ENCODE peak calls at places on chromosome 16, in five cellular contexts. M is colonic mucosa, R is kidney, L is tibial artery, Z is testis. Y is an unnamed sample.
A peak's percentile ranks its signal among the peaks of the same experiment; 100 is the strongest.

GRCh38 chr16:77943770-77944169 is 78.6 kb upstream of the CLEC3A start:
- DNase-seq in M (no peak), R (no peak), L (no peak), Z (no peak), Y (no peak)

GRCh38 chr16:57502048-57502775 is 15.9 kb upstream of the DOK4 start:
- DNase-seq in M (no peak), R (peak; percentile 29), L (no peak), Z (no peak), Y (no peak)

GRCh38 chr16:9929313-9929712 is 252.9 kb downstream of the GRIN2A start:
- DNase-seq in M (no peak), R (no peak), L (no peak), Z (no peak), Y (no peak)

GRCh38 chr16:54655171-54655590 is 275.5 kb upstream of the IRX5 start:
- DNase-seq in M (no peak), R (no peak), L (peak; percentile 71), Z (no peak), Y (no peak)

GRCh38 chr16:11249233-11250061 is 6.6 kb downstream of the SOCS1 start:
- DNase-seq in M (no peak), R (peak; percentile 77), L (no peak), Z (peak; percentile 83), Y (no peak)

GRCh38 chr16:71216714-71217113 is 13.8 kb downstream of the HYDIN start:
- DNase-seq in M (no peak), R (no peak), L (no peak), Z (no peak), Y (no peak)

GRCh38 chr16:85309656-85310587 is 197.7 kb upstream of the CIBAR2 start:
- DNase-seq in M (no peak), R (no peak), L (peak; percentile 76), Z (peak; percentile 83), Y (no peak)

GRCh38 chr16:22784690-22785214 is 29.2 kb upstream of the HS3ST2 start:
- DNase-seq in M (no peak), R (no peak), L (no peak), Z (no peak), Y (no peak)

GRCh38 chr16:3157229-3158013 is 22.6 kb downstream of the ZNF213 start:
- DNase-seq in M (peak; percentile 84), R (peak; percentile 85), L (peak; percentile 80), Z (peak; percentile 80), Y (peak; percentile 71)

GRCh38 chr16:82936941-82937551 is 310.3 kb downstream of the CDH13 start:
- DNase-seq in M (no peak), R (no peak), L (no peak), Z (no peak), Y (peak; percentile 13)

GRCh38 chr16:78317871-78318270 is 218.4 kb downstream of the WWOX start:
- DNase-seq in M (no peak), R (no peak), L (no peak), Z (no peak), Y (no peak)

GRCh38 chr16:67833035-67833417 is 9.1 kb upstream of the THAP11 start:
- DNase-seq in M (peak; percentile 28), R (no peak), L (no peak), Z (no peak), Y (peak; percentile 77)

GRCh38 chr16:67155305-67156145 is 4.2 kb downstream of the TRADD start:
- DNase-seq in M (peak; percentile 77), R (peak; percentile 91), L (peak; percentile 83), Z (peak; percentile 80), Y (peak; percentile 74)

GRCh38 chr16:11955713-11956123 is 9.3 kb upstream of the TNFRSF17 start:
- DNase-seq in M (no peak), R (no peak), L (no peak), Z (no peak), Y (peak; percentile 78)

GRCh38 chr16:28207425-28207824 is 4.3 kb downstream of the XPO6 start:
- DNase-seq in M (no peak), R (no peak), L (no peak), Z (no peak), Y (no peak)

GRCh38 chr16:89801800-89802199 is 14.6 kb downstream of the FANCA start:
- DNase-seq in M (no peak), R (no peak), L (no peak), Z (no peak), Y (no peak)

GRCh38 chr16:48961546-48961945 is 320.1 kb downstream of the CBLN1 start:
- DNase-seq in M (no peak), R (no peak), L (no peak), Z (no peak), Y (peak; percentile 67)

GRCh38 chr16:67939507-67940435 is 3.1 kb upstream of the PSMB10 start:
- DNase-seq in M (peak; percentile 72), R (no peak), L (no peak), Z (peak; percentile 45), Y (no peak)

GRCh38 chr16:11851301-11852091 is at the start of gene RSL1D1:
- DNase-seq in M (peak; percentile 92), R (peak; percentile 97), L (peak; percentile 95), Z (peak; percentile 92), Y (peak; percentile 99)

GRCh38 chr16:9383281-9383680 is 291.8 kb downstream of the HAPSTR1 start:
- DNase-seq in M (no peak), R (no peak), L (no peak), Z (no peak), Y (no peak)

GRCh38 chr16:79362312-79362970 is 238.1 kb downstream of the MAF start:
- DNase-seq in M (no peak), R (no peak), L (no peak), Z (no peak), Y (no peak)

GRCh38 chr16:50640391-50640790 is 40.7 kb downstream of the SNX20 start:
- DNase-seq in M (no peak), R (no peak), L (no peak), Z (no peak), Y (no peak)

GRCh38 chr16:24540575-24541240 is 1.3 kb downstream of the RBBP6 start:
- DNase-seq in M (peak; percentile 25), R (no peak), L (no peak), Z (peak; percentile 53), Y (peak; percentile 7)

GRCh38 chr16:24543949-24544348 is 4.6 kb downstream of the RBBP6 start:
- DNase-seq in M (no peak), R (no peak), L (no peak), Z (no peak), Y (no peak)

GRCh38 chr16:24541534-24541933 is 2.2 kb downstream of the RBBP6 start:
- DNase-seq in M (no peak), R (no peak), L (no peak), Z (no peak), Y (no peak)

GRCh38 chr16:24539850-24540484 is 601 bp downstream of the RBBP6 start:
- DNase-seq in M (peak; percentile 55), R (peak; percentile 90), L (peak; percentile 82), Z (peak; percentile 40), Y (peak; percentile 5)

GRCh38 chr16:24544640-24545039 is 5.3 kb downstream of the RBBP6 start:
- DNase-seq in M (no peak), R (no peak), L (no peak), Z (no peak), Y (no peak)
- H3K27ac ChIP-seq in M (peak overlapping the region; percentile 31), R (no peak overlapping the region), L (peak overlapping the region; percentile 38), Z (no peak overlapping the region), Y (peak overlapping the region; percentile 21)

GRCh38 chr16:74743668-74744299 is 30.8 kb downstream of the FA2H start:
- DNase-seq in M (peak; percentile 98), R (peak; percentile 93), L (no peak), Z (peak; percentile 43), Y (peak; percentile 84)

GRCh38 chr16:74745109-74745615 is 29.5 kb downstream of the FA2H start:
- DNase-seq in M (no peak), R (no peak), L (no peak), Z (no peak), Y (no peak)

GRCh38 chr16:74744566-74744965 is 30.1 kb downstream of the FA2H start:
- DNase-seq in M (no peak), R (no peak), L (no peak), Z (no peak), Y (no peak)

GRCh38 chr16:74742051-74742481 is 32.6 kb downstream of the FA2H start:
- DNase-seq in M (no peak), R (no peak), L (no peak), Z (no peak), Y (no peak)

GRCh38 chr16:74743045-74743667 is 31.5 kb downstream of the FA2H start:
- DNase-seq in M (no peak), R (no peak), L (no peak), Z (no peak), Y (peak; percentile 32)
- H3K27ac ChIP-seq in M (peak overlapping the region; percentile 87), R (peak overlapping the region; percentile 81), L (no peak overlapping the region), Z (no peak overlapping the region), Y (peak overlapping the region; percentile 75)

DNA sequence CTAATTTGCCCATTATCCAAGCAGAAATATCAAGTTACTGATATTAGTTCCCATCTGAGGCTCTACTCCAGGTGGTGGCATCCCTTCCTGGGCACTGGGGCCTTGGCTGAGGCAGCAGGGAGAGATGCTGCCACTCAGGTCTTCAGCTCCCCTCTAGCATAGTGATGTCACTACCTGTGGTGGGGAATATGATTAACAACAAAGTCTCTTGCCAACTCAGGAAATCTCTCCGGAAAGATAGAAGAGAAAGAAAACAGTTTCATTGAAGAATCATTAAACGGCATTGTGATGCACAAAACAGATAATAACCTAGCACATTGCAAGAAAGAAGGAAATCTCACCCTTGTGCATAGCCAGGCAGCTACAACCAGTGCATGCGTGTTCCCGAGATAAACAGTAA is 12.2 kb upstream of the ZNF267 start:
- DNase-seq in M (no peak), R (no peak), L (no peak), Z (no peak), Y (no peak)
- H3K27ac ChIP-seq in M (no peak overlapping the region), R (no peak overlapping the region), L (no peak overlapping the region), Z (no peak overlapping the region), Y (no peak overlapping the region)

GRCh38 chr16:19135201-19135838 is 21.6 kb downstream of the ITPRIPL2 start:
- DNase-seq in M (no peak), R (no peak), L (no peak), Z (no peak), Y (no peak)

GRCh38 chr16:19137201-19137601 is 23.4 kb downstream of the ITPRIPL2 start:
- DNase-seq in M (no peak), R (no peak), L (no peak), Z (no peak), Y (peak; percentile 47)

GRCh38 chr16:19136549-19137196 is 22.9 kb downstream of the ITPRIPL2 start:
- DNase-seq in M (peak; percentile 53), R (no peak), L (peak; percentile 76), Z (no peak), Y (no peak)

GRCh38 chr16:19137621-19138128 is 23.9 kb downstream of the ITPRIPL2 start:
- DNase-seq in M (no peak), R (no peak), L (no peak), Z (no peak), Y (no peak)

DNA sequence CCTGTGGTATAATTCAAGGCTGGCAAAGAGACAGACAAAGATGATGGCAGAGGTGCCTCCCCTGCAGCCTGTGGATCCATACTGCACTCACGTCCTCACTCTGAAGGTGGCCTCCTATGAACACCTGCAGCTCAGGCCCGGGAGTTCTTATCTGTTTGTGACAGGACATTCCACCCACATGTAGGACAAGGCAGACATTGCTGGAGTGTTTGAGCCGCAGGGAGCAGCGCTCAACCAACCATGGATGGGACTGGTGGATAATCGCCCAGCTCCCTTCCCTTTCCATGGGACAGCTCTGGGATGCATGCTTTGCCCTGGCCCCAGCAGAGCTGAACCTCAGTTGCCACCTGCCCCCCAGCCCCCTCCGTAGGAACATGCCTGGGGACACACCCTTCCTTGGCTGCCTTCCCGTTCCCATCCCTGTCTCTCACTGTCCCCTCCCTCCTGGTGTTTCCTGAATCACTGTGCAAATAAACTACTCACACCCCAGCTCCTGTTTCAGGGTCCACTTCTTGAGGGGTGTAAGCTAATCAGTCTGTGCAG is 22.2 kb downstream of the ITPRIPL2 start:
- DNase-seq in M (peak; percentile 93), R (no peak), L (no peak), Z (no peak), Y (peak; percentile 82)
- H3K27ac ChIP-seq in M (no peak overlapping the region), R (no peak overlapping the region), L (no peak overlapping the region), Z (no peak overlapping the region), Y (peak overlapping the region; percentile 98)

GRCh38 chr16:69169607-69170352 is 17.2 kb upstream of the SNTB2 start:
- DNase-seq in M (no peak), R (no peak), L (no peak), Z (no peak), Y (no peak)
- H3K27ac ChIP-seq in M (no peak overlapping the region), R (no peak overlapping the region), L (peak overlapping the region; percentile 86), Z (peak overlapping the region; percentile 83), Y (no peak overlapping the region)